ENCODE peak calls at places on chromosomes 4 and X, in four cellular contexts. H, E, T and S are unnamed samples.

GRCh38 chrX:71224098-71224708 is 1.2 kb downstream of the GJB1 start:
- DNase-seq in H (no peak), E (no peak), T (no peak), S (no peak)

GRCh38 chrX:119512145-119512800 is 44.0 kb downstream of the SLC25A5 start:
- DNase-seq in H (no peak), E (peak), T (peak), S (peak)

GRCh38 chr4:681736-682451 is 7.1 kb downstream of the SLC49A3 start:
- DNase-seq in H (no peak), E (peak), T (peak), S (no peak)

GRCh38 chr4:182062936-182063335 is 180.3 kb upstream of the TENM3 start:
- DNase-seq in H (no peak), E (no peak), T (no peak), S (no peak)

GRCh38 chr4:84912741-84913140 is 53.7 kb downstream of the WDFY3 start:
- DNase-seq in H (no peak), E (no peak), T (no peak), S (no peak)

GRCh38 chr4:170522427-170522970 is 432.7 kb upstream of the AADAT start:
- DNase-seq in H (no peak), E (no peak), T (no peak), S (no peak)

GRCh38 chr4:94827481-94828110 is 69.8 kb downstream of the BMPR1B start:
- DNase-seq in H (no peak), E (peak), T (no peak), S (peak)

GRCh38 chrX:22650691-22651090 is 349.1 kb upstream of the DDX53 start:
- DNase-seq in H (no peak), E (no peak), T (no peak), S (no peak)

GRCh38 chrX:37060999-37061398 is 52.8 kb downstream of the FAM47C start:
- DNase-seq in H (no peak), E (peak), T (peak), S (peak)

GRCh38 chr4:164761233-164761632 is 7.3 kb downstream of the SMIM31 start:
- DNase-seq in H (no peak), E (no peak), T (no peak), S (no peak)

GRCh38 chr4:147547314-147548056 is 66.6 kb downstream of the EDNRA start:
- DNase-seq in H (no peak), E (no peak), T (peak), S (no peak)

GRCh38 chrX:106437407-106437806 is 174.4 kb upstream of the RADX start:
- DNase-seq in H (no peak), E (no peak), T (no peak), S (no peak)

GRCh38 chrX:150421816-150422215 is 58.7 kb downstream of the MAMLD1 start:
- DNase-seq in H (no peak), E (no peak), T (no peak), S (no peak)

GRCh38 chrX:13902406-13902805 is 85.5 kb upstream of the GPM6B start:
- DNase-seq in H (no peak), E (no peak), T (no peak), S (no peak)

GRCh38 chr4:109723110-109723509 is 6.8 kb downstream of the PLA2G12A start:
- DNase-seq in H (no peak), E (no peak), T (no peak), S (no peak)

DNA sequence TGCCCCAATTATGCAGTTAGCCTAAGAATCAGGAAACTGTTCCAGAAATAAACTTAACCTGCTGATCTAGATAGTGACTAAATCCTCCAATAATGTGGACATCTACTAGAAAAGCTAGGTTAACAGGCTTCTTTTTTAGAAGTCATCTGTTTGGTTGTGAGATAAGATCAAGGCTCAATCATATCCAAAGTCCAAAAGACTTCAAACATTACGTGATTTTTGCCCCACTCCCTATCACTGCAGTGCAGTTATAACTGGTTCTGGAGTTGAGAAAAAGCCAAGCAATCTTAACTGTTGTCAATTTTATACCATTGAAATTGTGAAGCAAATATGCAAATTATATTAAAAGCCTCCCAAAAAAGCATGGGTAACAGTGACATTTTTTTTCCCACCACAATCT is 781.4 kb downstream of the KLHL13 start:
- DNase-seq in H (no peak), E (no peak), T (peak), S (no peak)
- TF ChIP-seq REST in H (no peak), E (no peak), T (no peak), S (no peak)

DNA sequence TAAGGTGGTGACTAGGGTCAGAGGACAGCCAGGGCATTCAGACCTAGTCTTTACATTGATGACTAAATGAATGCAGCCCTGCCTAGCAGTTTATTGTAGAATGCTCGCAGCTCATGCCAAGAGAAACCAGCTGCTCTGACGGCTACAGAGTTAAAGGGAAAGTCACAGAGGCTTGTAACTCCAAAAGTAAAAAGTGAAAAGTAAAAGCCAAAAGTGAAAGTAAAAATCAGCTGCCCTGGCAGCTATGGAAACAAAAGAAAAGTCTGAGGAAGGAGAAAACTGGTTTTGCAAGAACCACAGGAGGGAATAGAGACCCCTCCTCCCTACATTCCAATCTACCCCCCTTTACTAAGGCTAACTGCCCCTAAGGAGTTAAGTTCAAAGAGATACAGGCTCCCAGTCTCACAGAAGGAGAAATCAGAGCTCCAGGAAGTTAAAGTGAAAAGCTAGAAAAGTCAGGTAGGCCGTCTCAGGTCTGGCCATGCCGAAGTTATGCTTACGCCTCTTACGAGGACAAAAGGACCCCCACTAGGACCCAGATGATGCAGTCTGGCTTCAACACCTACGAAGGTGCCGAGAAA is 6.0 kb downstream of the GAGE10 start:
- DNase-seq in H (no peak), E (no peak), T (no peak), S (no peak)
- H3K4me2 ChIP-seq in H (peak), E (peak), T (peak), S (no peak)

GRCh38 chr4:96599752-96600151 is 759.9 kb downstream of the PDHA2 start:
- DNase-seq in H (no peak), E (no peak), T (no peak), S (no peak)
- TF ChIP-seq SP1 in H (no peak), E (no peak), T (no peak), S (no peak)

GRCh38 chrX:18677140-18677834 is 5.4 kb upstream of the RS1 start:
- DNase-seq in H (no peak), E (peak), T (no peak), S (no peak)

GRCh38 chrX:18676470-18676869 is 4.6 kb upstream of the RS1 start:
- DNase-seq in H (no peak), E (peak), T (peak), S (no peak)

GRCh38 chrX:18676050-18676449 is 4.1 kb upstream of the RS1 start:
- DNase-seq in H (no peak), E (no peak), T (no peak), S (no peak)

GRCh38 chrX:18674417-18674787 is 2.5 kb upstream of the RS1 start:
- DNase-seq in H (no peak), E (no peak), T (no peak), S (no peak)

GRCh38 chrX:18674788-18675735 is 3.2 kb upstream of the RS1 start:
- DNase-seq in H (peak), E (peak), T (peak), S (peak)
- TF ChIP-seq REST in H (no peak), E (no peak), T (no peak), S (no peak)

GRCh38 chr4:4225915-4226605 is 669 bp downstream of the OTOP1 start:
- DNase-seq in H (no peak), E (no peak), T (no peak), S (no peak)

GRCh38 chr4:4226606-4227438 is at the start of gene OTOP1:
- DNase-seq in H (no peak), E (no peak), T (no peak), S (no peak)

GRCh38 chr4:4233610-4234009 is 6.9 kb upstream of the OTOP1 start:
- DNase-seq in H (no peak), E (no peak), T (no peak), S (no peak)

GRCh38 chr4:4228356-4228668 is 1.6 kb upstream of the OTOP1 start:
- DNase-seq in H (no peak), E (no peak), T (no peak), S (no peak)

GRCh38 chr4:4227510-4228355 is 1.0 kb upstream of the OTOP1 start:
- DNase-seq in H (no peak), E (no peak), T (no peak), S (no peak)
- H3K4me2 ChIP-seq in H (no peak), E (no peak), T (peak), S (no peak)

GRCh38 chr4:177309525-177310371 is at the start of gene NEIL3:
- DNase-seq in H (peak), E (peak), T (peak), S (peak)
- TF ChIP-seq SP1 in H (peak), E (peak), T (no peak), S (peak)

DNA sequence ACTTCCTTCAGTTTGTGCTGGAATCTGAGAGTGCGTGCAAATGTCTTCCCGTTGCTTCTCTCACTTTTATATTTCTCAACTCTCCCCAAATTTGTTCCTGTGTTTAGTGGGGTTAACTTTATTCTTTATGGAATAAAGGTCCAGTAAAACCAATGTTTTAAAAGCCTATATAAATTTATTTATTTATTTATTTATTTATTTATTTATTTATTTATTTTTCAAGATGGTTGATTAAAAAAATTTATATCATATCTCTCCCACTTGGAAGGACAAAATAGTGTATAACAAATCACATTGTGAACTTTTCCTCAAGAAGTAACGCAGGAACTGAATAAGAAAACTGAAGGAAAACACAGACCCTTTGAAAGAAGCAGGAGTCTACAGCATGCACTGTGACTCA is 95.3 kb upstream of the ITM2A start:
- DNase-seq in H (no peak), E (no peak), T (no peak), S (no peak)
- TF ChIP-seq REST in H (no peak), E (no peak), T (no peak), S (no peak)

GRCh38 chrX:30521440-30522182 is 56.0 kb downstream of the TASL start:
- DNase-seq in H (no peak), E (no peak), T (no peak), S (no peak)
- H3K4me2 ChIP-seq in H (no peak), E (no peak), T (no peak), S (no peak)

DNA sequence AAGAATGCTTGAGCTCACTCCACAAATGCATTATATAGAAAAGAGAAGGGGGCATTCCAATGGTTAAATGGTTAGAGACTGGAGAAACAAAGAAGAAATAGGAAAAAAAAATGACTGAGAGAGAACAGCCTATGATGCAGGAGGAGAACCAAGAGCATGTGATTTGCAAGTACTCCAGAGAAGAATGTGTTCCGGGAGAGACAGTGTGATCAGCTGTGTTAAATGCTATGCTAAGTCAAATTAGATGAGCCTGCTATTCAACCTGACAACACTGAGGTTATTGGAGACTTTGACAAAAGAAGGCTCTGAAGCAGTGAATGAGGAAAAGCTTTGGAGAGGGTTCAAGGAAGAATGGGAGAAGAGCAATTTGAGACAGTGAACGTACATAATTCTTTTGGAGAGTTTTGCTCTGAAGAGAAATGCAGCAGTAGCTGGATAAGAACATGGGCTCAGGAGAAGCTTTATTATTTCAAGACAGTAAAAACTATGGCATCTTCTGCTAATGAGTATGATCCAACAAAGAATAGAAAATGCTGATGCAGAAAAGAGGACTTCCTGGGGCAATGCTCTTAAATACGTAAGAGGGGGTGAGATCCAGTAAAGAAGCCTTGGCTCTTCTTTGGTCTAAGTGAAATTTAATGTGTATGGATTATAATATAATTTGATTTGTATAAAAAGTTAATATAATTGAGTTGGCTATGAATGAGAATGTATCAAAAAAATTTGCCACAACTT is 66.3 kb downstream of the PPP3CA start:
- DNase-seq in H (no peak), E (no peak), T (no peak), S (no peak)
- TF ChIP-seq SP1 in H (no peak), E (no peak), T (no peak), S (no peak)